ENCODE peak calls at places on chromosomes 6 and 20, in four cellular contexts. E, P, M and S are unnamed samples.

GRCh38 chr6:128327890-128328289 is 192.5 kb downstream of the PTPRK start:
- DNase-seq in P (no peak), E (no peak), M (peak; percentile 46), S (peak; percentile 5)

GRCh38 chr6:128251445-128251844 is 269.0 kb downstream of the PTPRK start:
- DNase-seq in E (no peak), P (no peak), M (no peak), S (no peak)

GRCh38 chr6:168822376-168822775 is 381.4 kb downstream of the SMOC2 start:
- DNase-seq in E (no peak), P (no peak), M (no peak), S (no peak)

GRCh38 chr20:35695978-35696377 is 3.2 kb downstream of the NFS1 start:
- DNase-seq in E (peak; percentile 20), M (no peak), P (no peak), S (no peak)

GRCh38 chr6:97394160-97394748 is 111.2 kb upstream of the MMS22L start:
- DNase-seq in E (no peak), M (peak; percentile 70), P (no peak), S (peak; percentile 54)

GRCh38 chr6:77415706-77416105 is 47.6 kb downstream of the HTR1B start:
- DNase-seq in E (no peak), P (no peak), M (no peak), S (no peak)

GRCh38 chr20:59014680-59015389 is 4.4 kb upstream of the TUBB1 start:
- DNase-seq in E (peak; percentile 16), M (no peak), P (peak; percentile 19), S (no peak)

GRCh38 chr6:49225471-49225870 is 237.6 kb downstream of the MMUT start:
- DNase-seq in P (no peak), M (no peak), E (no peak), S (no peak)